ENCODE peak calls at places on chromosomes 4 and X, in five cellular contexts. E is RPMI7951, X is amygdala, I is ureter, U is mucosa of gallbladder. C is an unnamed sample.

GRCh38 chr4:69828828-69829227 is 31.1 kb downstream of the SULT1E1 start:
- DNase-seq in E (no peak), X (no peak), I (no peak), U (no peak), C (no peak)

GRCh38 chr4:48420172-48420571 is 63.0 kb upstream of the SLC10A4 start:
- DNase-seq in E (no peak), X (no peak), I (no peak), U (no peak), C (no peak)

GRCh38 chr4:186168750-186169149 is 22.6 kb upstream of the CYP4V2 start:
- DNase-seq in E (no peak), X (no peak), I (no peak), U (no peak), C (no peak)

GRCh38 chrX:133741303-133741702 is 244.1 kb downstream of the GPC3 start:
- DNase-seq in E (no peak), X (no peak), I (no peak), U (no peak), C (no peak)

GRCh38 chr4:90187148-90187884 is 60.1 kb downstream of the CCSER1 start:
- DNase-seq in E (no peak), X (no peak), I (no peak), U (no peak), C (no peak)

GRCh38 chrX:1162119-1162916 is 50.1 kb downstream of the CRLF2 start:
- DNase-seq in E (no peak), X (no peak), I (no peak), U (no peak), C (no peak)

GRCh38 chr4:20538922-20539321 is 161.3 kb upstream of the PACRGL start:
- DNase-seq in E (no peak), X (no peak), I (no peak), U (no peak), C (no peak)

GRCh38 chr4:142703694-142704309 is 142.3 kb downstream of the INPP4B start:
- DNase-seq in E (no peak), X (no peak), I (no peak), U (no peak), C (no peak)

GRCh38 chrX:36019164-36019563 is 99.6 kb downstream of the CFAP47 start:
- DNase-seq in E (no peak), X (no peak), I (no peak), U (no peak), C (no peak)

GRCh38 chr4:8160233-8160560 is 1.6 kb upstream of the ABLIM2 start:
- DNase-seq in E (no peak), X (no peak), I (no peak), U (no peak), C (no peak)

C was measured in HFFc6.